ENCODE peak calls at places on chromosomes 7 and 10, in nine cellular contexts. O is GM23248; X is ascending aorta; Y is fibroblast of lung; F is adrenal gland; U is heart left ventricle; K is cardiac muscle cell; A is left ventricle myocardium inferior; V is CD4-positive, alpha-beta memory T cell. N is an unnamed sample.

GRCh38 chr7:38382627-38383026 is 109.2 kb upstream of the TARP start:
- DNase-seq in U (no peak), X (no peak), Y (no peak), F (no peak), A (no peak), K (peak; percentile 66), V (no peak), O (peak; percentile 92), N (peak; percentile 17)

GRCh38 chr7:88344956-88345832 is 38.5 kb upstream of the STEAP4 start:
- DNase-seq in U (peak; percentile 77), V (no peak), O (peak; percentile 46), F (peak; percentile 69), K (peak; percentile 48), A (peak; percentile 57), X (no peak), Y (peak; percentile 5), N (peak; percentile 39)

GRCh38 chr7:95319570-95319969 is 4.8 kb downstream of the PON1 start:
- DNase-seq in F (no peak), O (no peak), U (no peak), K (no peak), V (no peak), Y (no peak), X (no peak), A (no peak), N (no peak)

GRCh38 chr10:104510644-104511043 is 130.4 kb upstream of the SORCS3 start:
- DNase-seq in O (no peak), U (no peak), F (no peak), V (no peak), A (no peak), K (no peak), Y (no peak), X (no peak), N (no peak)

GRCh38 chr10:21732067-21732772 is 198.2 kb downstream of the MLLT10 start:
- DNase-seq in U (peak; percentile 79), F (peak; percentile 79), X (no peak), K (peak; percentile 90), A (peak; percentile 62), O (peak; percentile 81), V (peak; percentile 22), Y (peak; percentile 88), N (peak; percentile 55)

GRCh38 chr10:59287587-59287986 is 74.8 kb downstream of the FAM13C start:
- DNase-seq in O (no peak), X (no peak), V (no peak), Y (no peak), K (no peak), U (no peak), A (no peak), F (no peak), N (no peak)

GRCh38 chr10:91024541-91024940 is 103.7 kb upstream of the ANKRD1 start:
- DNase-seq in V (no peak), A (no peak), O (no peak), K (no peak), U (no peak), X (no peak), Y (no peak), F (no peak), N (no peak)

GRCh38 chr10:99975942-99976809 is 33.6 kb downstream of the DNMBP start:
- DNase-seq in K (peak; percentile 89), V (no peak), F (no peak), Y (peak; percentile 97), X (no peak), U (no peak), A (no peak), O (peak; percentile 68), N (peak; percentile 68)

GRCh38 chr10:132910901-132911711 is 31.3 kb downstream of the CFAP46 start:
- DNase-seq in A (no peak), X (no peak), U (peak; percentile 48), K (peak; percentile 6), F (peak; percentile 4), Y (no peak), O (peak; percentile 41), V (no peak), N (no peak)

GRCh38 chr7:69739182-69739581 is 140.9 kb downstream of the AUTS2 start:
- DNase-seq in Y (no peak), X (no peak), O (no peak), F (no peak), K (no peak), V (no peak), A (no peak), U (no peak), N (peak; percentile 75)

GRCh38 chr10:75617485-75618155 is 186.2 kb downstream of the LRMDA start:
- DNase-seq in O (peak; percentile 9), X (no peak), F (no peak), U (no peak), Y (peak; percentile 29), K (peak; percentile 35), A (no peak), V (no peak), N (no peak)

GRCh38 chr7:76231071-76231470 is 29.4 kb downstream of the SRRM3 start:
- DNase-seq in V (no peak), Y (no peak), A (no peak), F (no peak), K (no peak), U (no peak), X (no peak), O (no peak), N (no peak)

DNA sequence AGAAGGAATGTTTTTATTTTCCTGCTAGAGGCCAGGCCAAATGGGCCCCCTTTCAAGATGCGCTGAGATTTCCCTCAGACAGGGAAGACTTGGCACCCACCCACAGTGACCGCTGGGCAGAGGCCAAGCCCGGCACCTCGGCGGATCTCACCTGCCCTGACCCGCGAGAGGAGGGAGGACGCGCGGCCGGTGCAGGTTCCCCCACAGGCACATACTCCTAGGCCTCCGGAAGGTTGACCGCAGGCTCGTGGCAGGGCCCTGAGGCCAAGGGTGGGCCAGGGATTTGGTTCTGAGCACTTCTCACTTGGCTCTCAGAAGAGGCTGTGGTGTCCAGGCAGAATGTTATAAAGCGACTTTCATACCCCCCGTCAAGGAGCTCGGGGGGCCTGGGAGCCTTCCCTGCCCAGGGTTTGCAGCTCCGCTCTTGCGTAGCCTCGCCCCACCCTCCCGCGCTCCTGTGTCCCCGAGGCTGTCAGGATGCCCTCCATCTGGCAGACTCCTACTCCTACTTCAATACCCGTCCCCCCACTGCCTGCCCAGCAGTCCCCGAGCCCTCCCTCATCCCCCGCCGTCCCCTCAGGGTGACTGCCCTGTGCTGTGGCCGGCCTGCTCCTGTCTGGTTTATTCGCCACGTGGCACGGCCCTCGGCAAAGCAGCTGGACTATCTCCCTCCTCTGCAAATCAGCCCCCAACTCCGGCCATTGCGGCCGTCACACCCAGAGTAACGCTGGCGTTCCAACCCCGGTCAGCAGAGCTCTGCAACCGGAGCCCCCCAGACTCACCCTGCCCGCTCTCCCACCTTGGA is 50.6 kb upstream of the PDGFA start:
- DNase-seq in Y (no peak), X (no peak), A (no peak), F (no peak), O (no peak), V (no peak), K (no peak), U (no peak), N (no peak)
- H3K4me3 ChIP-seq in Y (no peak overlapping the region), X (no peak overlapping the region), A (no peak overlapping the region), F (no peak overlapping the region), O (no peak overlapping the region), V (no peak overlapping the region), K (no peak overlapping the region), U (no peak overlapping the region), N (no peak overlapping the region)

DNA sequence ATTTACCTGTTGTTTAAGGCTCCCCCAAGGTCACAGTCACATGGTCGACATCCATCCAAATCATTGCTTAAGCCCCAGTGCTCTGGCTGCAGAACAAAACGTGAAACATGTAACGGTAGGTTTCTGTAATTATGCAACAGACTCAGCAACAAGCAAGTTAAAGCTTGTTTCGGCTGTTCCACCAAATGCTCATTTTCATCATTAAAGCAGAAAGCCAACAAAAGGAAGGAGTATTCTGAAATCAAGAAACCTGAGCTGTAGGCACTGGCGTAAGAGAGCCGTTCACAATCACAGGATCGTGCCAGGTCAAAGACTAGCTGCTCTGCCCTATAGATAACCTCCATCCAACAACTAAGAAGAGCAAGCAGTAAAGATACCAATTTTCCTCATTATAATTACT is 30.0 kb downstream of the LAMB1 start:
- DNase-seq in X (no peak), A (no peak), Y (peak; percentile 51), F (no peak), K (peak; percentile 75), O (no peak), U (no peak), V (no peak), N (peak; percentile 94)
- H3K36me3 ChIP-seq in X (peaks cover 53% of the 10 kb centered on the region), A (peaks cover 42% of the 10 kb centered on the region), Y (peaks cover 35% of the 10 kb centered on the region), F (peaks cover 8% of the 10 kb centered on the region), K (no peaks in the 10 kb centered on the region), O (peaks cover 42% of the 10 kb centered on the region), U (no peaks in the 10 kb centered on the region), V (no peaks in the 10 kb centered on the region), N (peaks cover 9% of the 10 kb centered on the region)

GRCh38 chr7:83677180-83677866 is 28.4 kb upstream of the SEMA3E start:
- DNase-seq in O (peak; percentile 94), U (no peak), A (no peak), Y (peak; percentile 99), V (no peak), K (peak; percentile 83), X (no peak), F (no peak), N (peak; percentile 93)

GRCh38 chr7:83672157-83672556 is 23.2 kb upstream of the SEMA3E start:
- DNase-seq in K (no peak), U (no peak), V (no peak), O (no peak), F (no peak), Y (no peak), A (no peak), X (no peak), N (no peak)
- H3K4me3 ChIP-seq in K (no peak overlapping the region), U (no peak overlapping the region), V (no peak overlapping the region), O (no peak overlapping the region), F (no peak overlapping the region), Y (no peak overlapping the region), A (no peak overlapping the region), X (no peak overlapping the region), N (no peak overlapping the region)

GRCh38 chr7:5351508-5352265 is 68.9 kb downstream of the SLC29A4 start:
- DNase-seq in K (no peak), A (no peak), U (no peak), Y (no peak), V (no peak), X (no peak), F (no peak), O (no peak), N (no peak)
- H3K36me3 ChIP-seq in K (peaks cover 12% of the 10 kb centered on the region), A (peaks cover 69% of the 10 kb centered on the region), U (no peaks in the 10 kb centered on the region), Y (peaks cover 10% of the 10 kb centered on the region), V (peaks cover 34% of the 10 kb centered on the region), X (peaks cover 81% of the 10 kb centered on the region), F (peaks cover 44% of the 10 kb centered on the region), O (peaks cover 9% of the 10 kb centered on the region), N (peaks cover 31% of the 10 kb centered on the region)

DNA sequence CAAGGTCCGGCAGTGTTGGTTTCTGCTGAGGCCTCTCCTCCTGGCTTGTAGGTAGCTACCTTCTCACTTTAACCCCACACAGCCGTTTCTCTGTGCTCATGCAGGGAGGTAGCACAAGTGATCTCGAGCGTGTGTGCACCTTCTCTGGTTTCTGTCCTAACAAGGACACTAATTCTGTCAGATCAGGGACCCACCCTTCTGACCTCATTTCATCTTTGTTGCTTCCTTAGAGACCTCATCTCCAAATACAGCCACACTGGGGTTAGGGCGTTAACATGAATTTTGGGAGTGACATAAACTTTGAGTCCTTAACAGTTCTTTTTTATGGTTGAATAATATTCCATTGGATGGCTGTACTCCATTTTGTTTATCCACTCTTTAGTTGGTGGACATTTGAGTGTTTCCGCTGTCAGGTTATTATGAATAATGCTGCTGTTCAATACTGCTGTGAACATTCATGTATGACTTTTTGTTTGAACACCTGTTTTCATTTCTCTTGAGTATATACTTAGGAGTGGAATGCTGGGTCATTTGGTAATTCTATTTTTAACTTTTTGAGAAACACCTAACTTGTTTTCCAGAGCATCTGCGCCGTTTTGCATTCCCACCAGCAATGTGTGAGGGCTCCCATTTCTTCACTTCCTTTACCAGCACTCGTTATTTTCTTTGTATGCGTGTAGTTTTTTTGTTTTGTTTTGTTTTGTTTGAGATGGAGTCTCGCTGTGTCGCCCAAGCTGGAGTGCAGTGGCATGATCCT is 57.5 kb downstream of the LCOR start:
- DNase-seq in F (no peak), O (no peak), Y (no peak), U (no peak), K (no peak), V (no peak), X (no peak), A (no peak), N (no peak)
- H3K4me3 ChIP-seq in F (no peak overlapping the region), O (no peak overlapping the region), Y (no peak overlapping the region), U (no peak overlapping the region), K (no peak overlapping the region), V (no peak overlapping the region), X (no peak overlapping the region), A (no peak overlapping the region), N (no peak overlapping the region)